ENCODE peak calls at places on chromosomes 7 and 10, in nine cellular contexts. T, G, P, A, V, I, N, K and Y are unnamed samples.
A peak's percentile ranks its signal among the peaks of the same experiment; 100 is the strongest.

GRCh38 chr7:158120313-158120712 is 467.3 kb downstream of the PTPRN2 start:
- DNase-seq in T (no peak), G (no peak), P (no peak), A (no peak), V (no peak), I (no peak), N (no peak), K (no peak), Y (no peak)

GRCh38 chr10:101292194-101293006 is 61.6 kb upstream of the BTRC start:
- DNase-seq in T (peak; percentile 77), G (peak; percentile 16), P (peak; percentile 61), A (no peak), V (no peak), I (no peak), N (peak; percentile 24), K (no peak), Y (no peak)

GRCh38 chr7:91941450-91941849 is 788 bp downstream of the AKAP9 start:
- DNase-seq in T (peak; percentile 69), G (peak; percentile 35), P (peak; percentile 17), A (no peak), V (peak; percentile 17), I (peak; percentile 29), N (peak; percentile 43), K (peak; percentile 27), Y (no peak)

GRCh38 chr10:4073912-4074311 is 288.9 kb upstream of the KLF6 start:
- DNase-seq in T (no peak), G (no peak), P (no peak), A (no peak), V (no peak), I (peak; percentile 95), N (no peak), K (peak; percentile 83), Y (no peak)

GRCh38 chr7:18196638-18197037 is 169.0 kb upstream of the PRPS1L1 start:
- DNase-seq in T (no peak), G (no peak), P (no peak), A (no peak), V (no peak), I (no peak), N (no peak), K (no peak), Y (no peak)

GRCh38 chr10:114632869-114633715 is 25.0 kb downstream of the ABLIM1 start:
- DNase-seq in T (no peak), G (no peak), P (no peak), A (no peak), V (peak; percentile 41), I (peak; percentile 79), N (no peak), K (peak; percentile 74), Y (peak; percentile 36)

GRCh38 chr7:128891110-128891941 is 19.2 kb downstream of the KCP start:
- DNase-seq in T (no peak), G (peak; percentile 35), P (peak; percentile 48), A (no peak), V (no peak), I (no peak), N (no peak), K (no peak), Y (no peak)

GRCh38 chr7:1225462-1226154 is 7.1 kb upstream of the UNCX start:
- DNase-seq in T (peak; percentile 34), G (peak; percentile 60), P (peak; percentile 79), A (no peak), V (peak; percentile 88), I (no peak), N (peak; percentile 71), K (peak; percentile 21), Y (no peak)

GRCh38 chr10:33150146-33150545 is 184.3 kb downstream of the NRP1 start:
- DNase-seq in T (no peak), G (no peak), P (no peak), A (no peak), V (no peak), I (no peak), N (no peak), K (no peak), Y (no peak)

GRCh38 chr7:155586843-155587440 is 40.6 kb upstream of the CNPY1 start:
- DNase-seq in T (no peak), G (no peak), P (no peak), A (no peak), V (no peak), I (no peak), N (no peak), K (no peak), Y (no peak)

GRCh38 chr7:55526770-55527169 is 45.5 kb downstream of the VOPP1 start:
- DNase-seq in T (peak; percentile 81), G (no peak), P (peak; percentile 29), A (peak; percentile 78), V (peak; percentile 35), I (no peak), N (no peak), K (no peak), Y (no peak)

GRCh38 chr10:129548534-129549130 is 81.6 kb downstream of the MGMT start:
- DNase-seq in T (no peak), G (no peak), P (no peak), A (no peak), V (no peak), I (no peak), N (no peak), K (no peak), Y (no peak)

GRCh38 chr7:30740417-30741181 is 11.3 kb upstream of the INMT start:
- DNase-seq in T (peak; percentile 66), G (peak; percentile 75), P (peak; percentile 87), A (peak; percentile 75), V (peak; percentile 84), I (peak; percentile 63), N (peak; percentile 84), K (peak; percentile 72), Y (peak; percentile 28)

GRCh38 chr10:124996854-124997215 is 54.9 kb downstream of the ZRANB1 start:
- DNase-seq in T (no peak), G (no peak), P (no peak), A (no peak), V (peak; percentile 6), I (no peak), N (no peak), K (no peak), Y (no peak)

GRCh38 chr10:3803884-3804741 is 19.1 kb upstream of the KLF6 start:
- DNase-seq in T (no peak), G (peak; percentile 63), P (no peak), A (no peak), V (no peak), I (peak; percentile 34), N (peak; percentile 74), K (peak; percentile 63), Y (no peak)

GRCh38 chr10:70607936-70608335 is 5.4 kb upstream of the PRF1 start:
- DNase-seq in T (no peak), G (no peak), P (no peak), A (no peak), V (no peak), I (no peak), N (no peak), K (no peak), Y (no peak)

GRCh38 chr10:95273393-95274312 is 17.1 kb downstream of the PDLIM1 start:
- DNase-seq in T (no peak), G (no peak), P (no peak), A (no peak), V (no peak), I (peak; percentile 94), N (no peak), K (peak; percentile 89), Y (no peak)

GRCh38 chr10:93356516-93356915 is 125.6 kb downstream of the MYOF start:
- DNase-seq in T (no peak), G (no peak), P (no peak), A (no peak), V (no peak), I (no peak), N (no peak), K (no peak), Y (no peak)

GRCh38 chr10:44975487-44976331 is 2.9 kb downstream of the DEPP1 start:
- DNase-seq in T (peak; percentile 40), G (no peak), P (no peak), A (no peak), V (no peak), I (peak; percentile 54), N (no peak), K (peak; percentile 82), Y (peak; percentile 78)

GRCh38 chr7:2004841-2005351 is 227.8 kb downstream of the MAD1L1 start:
- DNase-seq in T (no peak), G (peak; percentile 2), P (no peak), A (no peak), V (no peak), I (no peak), N (no peak), K (no peak), Y (no peak)

GRCh38 chr7:4268040-4268965 is 413.8 kb upstream of the FOXK1 start:
- DNase-seq in T (no peak), G (no peak), P (no peak), A (no peak), V (no peak), I (no peak), N (no peak), K (no peak), Y (no peak)

GRCh38 chr7:17136156-17136555 is 162.3 kb upstream of the AHR start:
- DNase-seq in T (no peak), G (no peak), P (no peak), A (no peak), V (no peak), I (no peak), N (no peak), K (no peak), Y (no peak)

GRCh38 chr7:55522268-55522902 is 49.9 kb downstream of the VOPP1 start:
- DNase-seq in T (peak; percentile 9), G (no peak), P (no peak), A (no peak), V (no peak), I (no peak), N (no peak), K (no peak), Y (no peak)

GRCh38 chr10:110378533-110379108 is 73.9 kb upstream of the SMNDC1 start:
- DNase-seq in T (no peak), G (no peak), P (no peak), A (no peak), V (no peak), I (no peak), N (no peak), K (no peak), Y (no peak)

GRCh38 chr10:87818505-87819273 is 663 bp upstream of the ATAD1 start:
- DNase-seq in T (peak; percentile 62), G (peak; percentile 74), P (no peak), A (no peak), V (peak; percentile 54), I (peak; percentile 32), N (peak; percentile 67), K (peak; percentile 31), Y (peak; percentile 53)

GRCh38 chr10:67723601-67724000 is 27.6 kb upstream of the CTNNA3 start:
- DNase-seq in T (no peak), G (no peak), P (no peak), A (no peak), V (no peak), I (no peak), N (no peak), K (no peak), Y (no peak)

GRCh38 chr10:99403674-99404073 is 26.8 kb downstream of the GOT1 start:
- DNase-seq in T (no peak), G (no peak), P (no peak), A (no peak), V (no peak), I (no peak), N (no peak), K (peak; percentile 22), Y (no peak)

GRCh38 chr10:129832582-129833249 is 131.4 kb downstream of the EBF3 start:
- DNase-seq in T (no peak), G (no peak), P (no peak), A (no peak), V (no peak), I (no peak), N (no peak), K (no peak), Y (no peak)

GRCh38 chr7:155431231-155431630 is 26.7 kb upstream of the EN2 start:
- DNase-seq in T (no peak), G (no peak), P (no peak), A (no peak), V (no peak), I (no peak), N (no peak), K (no peak), Y (no peak)

GRCh38 chr10:119687192-119688032 is 36.2 kb downstream of the BAG3 start:
- DNase-seq in T (no peak), G (no peak), P (peak; percentile 10), A (peak; percentile 97), V (no peak), I (no peak), N (no peak), K (peak; percentile 51), Y (peak; percentile 4)

GRCh38 chr7:75906991-75907667 is 7.8 kb upstream of the POR start:
- DNase-seq in T (no peak), G (no peak), P (no peak), A (no peak), V (no peak), I (no peak), N (no peak), K (no peak), Y (no peak)